ENCODE peak calls at places on chromosomes 6 and 20, in five cellular contexts. U, S, M, W and R are unnamed samples.
A peak's percentile ranks its signal among the peaks of the same experiment; 100 is the strongest.

GRCh38 chr6:158232445-158233213 is 64.5 kb downstream of the GTF2H5 start:
- DNase-seq in U (peak; percentile 60), S (no peak), M (no peak), W (peak; percentile 50), R (no peak)

GRCh38 chr6:90399970-90400369 is 103.3 kb upstream of the BACH2 start:
- DNase-seq in U (no peak), S (no peak), M (no peak), W (no peak), R (no peak)

GRCh38 chr6:24004062-24004461 is 122.0 kb upstream of the NRSN1 start:
- DNase-seq in U (no peak), S (peak; percentile 64), M (peak; percentile 2), W (no peak), R (no peak)

GRCh38 chr20:17654649-17655285 is 27.3 kb downstream of the RRBP1 start:
- DNase-seq in U (peak; percentile 66), S (no peak), M (no peak), W (peak; percentile 22), R (no peak)

GRCh38 chr20:44207066-44207723 is 3.4 kb downstream of the OSER1 start:
- DNase-seq in U (no peak), S (no peak), M (no peak), W (no peak), R (no peak)

GRCh38 chr20:59240006-59240405 is 60.4 kb upstream of the EDN3 start:
- DNase-seq in U (no peak), S (no peak), M (no peak), W (no peak), R (no peak)

GRCh38 chr20:17612287-17612974 is 42.6 kb downstream of the DSTN start:
- DNase-seq in U (no peak), S (no peak), M (no peak), W (no peak), R (peak; percentile 60)

GRCh38 chr6:37381579-37381978 is 27.8 kb downstream of the RNF8 start:
- DNase-seq in U (peak; percentile 60), S (peak; percentile 29), M (no peak), W (peak; percentile 56), R (no peak)

GRCh38 chr6:44416103-44416502 is 28.6 kb downstream of the CDC5L start:
- DNase-seq in U (peak; percentile 89), S (no peak), M (peak; percentile 21), W (peak; percentile 18), R (no peak)

GRCh38 chr6:44967481-44967880 is 360.6 kb upstream of the RUNX2 start:
- DNase-seq in U (peak; percentile 7), S (no peak), M (no peak), W (no peak), R (no peak)

GRCh38 chr6:149497365-149497764 is 12.6 kb upstream of the ZC3H12D start:
- DNase-seq in U (no peak), S (no peak), M (no peak), W (no peak), R (no peak)